ENCODE peak calls at places on chromosomes 13 and 19, in five cellular contexts. K is cerebellum; X is HTR-8/SVneo; H is stimulated activated CD8-positive, alpha-beta memory T cell treated with anti-CD3 and anti-CD28 coated beads, Interleukin-2, amount 100 ng/mL, for 48 hours; F is neural crest cell. P is an unnamed sample.

GRCh38 chr19:16340092-16340491 is 15.5 kb downstream of the KLF2 start:
- DNase-seq in K (no peak), X (peak), H (no peak), F (no peak), P (no peak)

GRCh38 chr13:44732503-44733098 is 156.5 kb upstream of the TSC22D1 start:
- DNase-seq in K (no peak), X (no peak), H (no peak), F (no peak), P (peak)

GRCh38 chr19:29495971-29496441 is 29.8 kb upstream of the VSTM2B start:
- DNase-seq in K (no peak), X (no peak), H (no peak), F (no peak), P (no peak)

GRCh38 chr13:90919153-90919552 is 428.3 kb upstream of the MIR17HG start:
- DNase-seq in K (no peak), X (no peak), H (no peak), F (no peak), P (no peak)

GRCh38 chr13:27001705-27002104 is 169.9 kb downstream of the USP12 start:
- DNase-seq in K (no peak), X (no peak), H (no peak), F (no peak), P (no peak)

GRCh38 chr13:90270231-90270630 is 1077.3 kb upstream of the MIR17HG start:
- DNase-seq in K (no peak), X (no peak), H (no peak), F (no peak), P (no peak)

GRCh38 chr19:2474232-2475017 is 1.5 kb upstream of the GADD45B start:
- DNase-seq in K (peak), X (peak), H (peak), F (peak), P (peak)

GRCh38 chr13:48505597-48506091 is 27.2 kb downstream of the RCBTB2 start:
- DNase-seq in K (no peak), X (no peak), H (no peak), F (no peak), P (no peak)

GRCh38 chr19:40721140-40721486 is 4.2 kb downstream of the ITPKC start:
- DNase-seq in K (no peak), X (no peak), H (no peak), F (no peak), P (no peak)

GRCh38 chr19:43651758-43652545 is 12.3 kb upstream of the CADM4 start:
- DNase-seq in K (peak), X (peak), H (peak), F (peak), P (peak)

GRCh38 chr13:41675306-41675705 is 218.0 kb downstream of the RGCC start:
- DNase-seq in K (no peak), X (no peak), H (no peak), F (no peak), P (no peak)

GRCh38 chr13:104286566-104287290 is 1220.5 kb upstream of the SLC10A2 start:
- DNase-seq in K (no peak), X (no peak), H (no peak), F (no peak), P (peak)

GRCh38 chr19:29942404-29943261 is 594 bp downstream of the URI1 start:
- DNase-seq in K (peak), X (peak), H (peak), F (peak), P (peak)

GRCh38 chr13:77751513-77752456 is 54.3 kb downstream of the SLAIN1 start:
- DNase-seq in K (peak), X (peak), H (no peak), F (peak), P (peak)

GRCh38 chr13:105925496-105925895 is 610.0 kb downstream of the EFNB2 start:
- DNase-seq in K (no peak), X (no peak), H (no peak), F (no peak), P (no peak)

GRCh38 chr19:43351998-43352746 is 1.3 kb upstream of the CD177 start:
- DNase-seq in K (no peak), X (no peak), H (no peak), F (no peak), P (no peak)

GRCh38 chr19:11481777-11482383 is 1.0 kb upstream of the ELAVL3 start:
- DNase-seq in K (peak), X (peak), H (peak), F (peak), P (peak)

GRCh38 chr19:48934837-48935236 is 1.3 kb downstream of the DHDH start:
- DNase-seq in K (no peak), X (no peak), H (no peak), F (no peak), P (peak)

GRCh38 chr13:80778302-80778701 is 437.4 kb upstream of the SPRY2 start:
- DNase-seq in K (no peak), X (no peak), H (no peak), F (no peak), P (no peak)

GRCh38 chr13:113410472-113411201 is 42.7 kb downstream of the ADPRHL1 start:
- DNase-seq in K (no peak), X (peak), H (no peak), F (no peak), P (no peak)

GRCh38 chr13:74131206-74131605 is 3.0 kb downstream of the KLF12 start:
- DNase-seq in K (no peak), X (no peak), H (no peak), F (no peak), P (no peak)

GRCh38 chr13:37647038-37647650 is 48.6 kb upstream of the POSTN start:
- DNase-seq in K (no peak), X (no peak), H (no peak), F (no peak), P (peak)

GRCh38 chr19:9321338-9321737 is 2.6 kb upstream of the ZNF559 start:
- DNase-seq in K (no peak), X (no peak), H (no peak), F (no peak), P (no peak)

P was measured in GM23338.